ENCODE peak calls at places on chromosomes 5 and 9, in ten cellular contexts. One of them, this sample, is unnamed.
A peak's percentile ranks its signal among the peaks of the same experiment; 100 is the strongest.

GRCh38 chr9:134173127-134174072 is 9.0 kb upstream of the RNU6ATAC start:
- DNase-seq in memory B cell: no peak
- DNase-seq in posterior vena cava: no peak
- DNase-seq in occipital lobe: no peak
- DNase-seq in stimulated activated naive CD8-positive, alpha-beta T cell treated with anti-CD3 and anti-CD28 coated beads, Interleukin-15, Interleukin-2, amounts not matched to agents 100 U/mL and 50 U/mL, for 24 hours: no peak
- DNase-seq in colonic mucosa: no peak
- DNase-seq in T-cell: no peak
- DNase-seq in fibroblast of the conjunctiva: no peak
- DNase-seq in NCI-H1436: no peak
- DNase-seq in amygdala: no peak
- DNase-seq in this sample: no peak

GRCh38 chr5:175894805-175895204 is 23.4 kb downstream of the CPLX2 start:
- DNase-seq in memory B cell: no peak
- DNase-seq in posterior vena cava: no peak
- DNase-seq in occipital lobe: no peak
- DNase-seq in stimulated activated naive CD8-positive, alpha-beta T cell treated with anti-CD3 and anti-CD28 coated beads, Interleukin-15, Interleukin-2, amounts not matched to agents 100 U/mL and 50 U/mL, for 24 hours: no peak
- DNase-seq in colonic mucosa: no peak
- DNase-seq in T-cell: no peak
- DNase-seq in fibroblast of the conjunctiva: no peak
- DNase-seq in NCI-H1436: no peak
- DNase-seq in amygdala: no peak
- DNase-seq in this sample: no peak

GRCh38 chr9:70004310-70004709 is 39.3 kb upstream of the MAMDC2 start:
- DNase-seq in memory B cell: no peak
- DNase-seq in posterior vena cava: no peak
- DNase-seq in occipital lobe: no peak
- DNase-seq in stimulated activated naive CD8-positive, alpha-beta T cell treated with anti-CD3 and anti-CD28 coated beads, Interleukin-15, Interleukin-2, amounts not matched to agents 100 U/mL and 50 U/mL, for 24 hours: no peak
- DNase-seq in colonic mucosa: no peak
- DNase-seq in T-cell: no peak
- DNase-seq in fibroblast of the conjunctiva: no peak
- DNase-seq in NCI-H1436: no peak
- DNase-seq in amygdala: no peak
- DNase-seq in this sample: no peak

GRCh38 chr5:168947212-168947868 is 353.6 kb downstream of the SLIT3 start:
- DNase-seq in memory B cell: no peak
- DNase-seq in posterior vena cava: no peak
- DNase-seq in occipital lobe: peak; percentile 4
- DNase-seq in stimulated activated naive CD8-positive, alpha-beta T cell treated with anti-CD3 and anti-CD28 coated beads, Interleukin-15, Interleukin-2, amounts not matched to agents 100 U/mL and 50 U/mL, for 24 hours: peak; percentile 56
- DNase-seq in colonic mucosa: peak; percentile 50
- DNase-seq in T-cell: no peak
- DNase-seq in fibroblast of the conjunctiva: peak; percentile 13
- DNase-seq in NCI-H1436: no peak
- DNase-seq in amygdala: no peak
- DNase-seq in this sample: peak; percentile 26

GRCh38 chr9:104618104-104618503 is at the start of gene OR13C9:
- DNase-seq in memory B cell: no peak
- DNase-seq in posterior vena cava: no peak
- DNase-seq in occipital lobe: no peak
- DNase-seq in stimulated activated naive CD8-positive, alpha-beta T cell treated with anti-CD3 and anti-CD28 coated beads, Interleukin-15, Interleukin-2, amounts not matched to agents 100 U/mL and 50 U/mL, for 24 hours: no peak
- DNase-seq in colonic mucosa: no peak
- DNase-seq in T-cell: no peak
- DNase-seq in fibroblast of the conjunctiva: no peak
- DNase-seq in NCI-H1436: no peak
- DNase-seq in amygdala: no peak
- DNase-seq in this sample: no peak

GRCh38 chr9:93132287-93132927 is 1.6 kb downstream of the NINJ1 start:
- DNase-seq in memory B cell: no peak
- DNase-seq in posterior vena cava: peak; percentile 81
- DNase-seq in occipital lobe: peak; percentile 22
- DNase-seq in stimulated activated naive CD8-positive, alpha-beta T cell treated with anti-CD3 and anti-CD28 coated beads, Interleukin-15, Interleukin-2, amounts not matched to agents 100 U/mL and 50 U/mL, for 24 hours: no peak
- DNase-seq in colonic mucosa: peak; percentile 75
- DNase-seq in T-cell: no peak
- DNase-seq in fibroblast of the conjunctiva: peak; percentile 36
- DNase-seq in NCI-H1436: no peak
- DNase-seq in amygdala: no peak
- DNase-seq in this sample: no peak

GRCh38 chr5:148005788-148006520 is 57.8 kb upstream of the SPINK5 start:
- DNase-seq in memory B cell: no peak
- DNase-seq in posterior vena cava: no peak
- DNase-seq in occipital lobe: no peak
- DNase-seq in stimulated activated naive CD8-positive, alpha-beta T cell treated with anti-CD3 and anti-CD28 coated beads, Interleukin-15, Interleukin-2, amounts not matched to agents 100 U/mL and 50 U/mL, for 24 hours: no peak
- DNase-seq in colonic mucosa: no peak
- DNase-seq in T-cell: no peak
- DNase-seq in fibroblast of the conjunctiva: no peak
- DNase-seq in NCI-H1436: no peak
- DNase-seq in amygdala: no peak
- DNase-seq in this sample: no peak

GRCh38 chr5:10355071-10355889 is 1.8 kb downstream of the MARCHF6 start:
- DNase-seq in memory B cell: no peak
- DNase-seq in posterior vena cava: no peak
- DNase-seq in occipital lobe: no peak
- DNase-seq in stimulated activated naive CD8-positive, alpha-beta T cell treated with anti-CD3 and anti-CD28 coated beads, Interleukin-15, Interleukin-2, amounts not matched to agents 100 U/mL and 50 U/mL, for 24 hours: no peak
- DNase-seq in colonic mucosa: no peak
- DNase-seq in T-cell: no peak
- DNase-seq in fibroblast of the conjunctiva: no peak
- DNase-seq in NCI-H1436: no peak
- DNase-seq in amygdala: no peak
- DNase-seq in this sample: no peak

GRCh38 chr5:175475248-175475647 is 3.1 kb upstream of the SFXN1 start:
- DNase-seq in memory B cell: no peak
- DNase-seq in posterior vena cava: no peak
- DNase-seq in occipital lobe: no peak
- DNase-seq in stimulated activated naive CD8-positive, alpha-beta T cell treated with anti-CD3 and anti-CD28 coated beads, Interleukin-15, Interleukin-2, amounts not matched to agents 100 U/mL and 50 U/mL, for 24 hours: no peak
- DNase-seq in colonic mucosa: no peak
- DNase-seq in T-cell: no peak
- DNase-seq in fibroblast of the conjunctiva: no peak
- DNase-seq in NCI-H1436: no peak
- DNase-seq in amygdala: no peak
- DNase-seq in this sample: no peak

GRCh38 chr5:175627037-175627436 is 30.8 kb upstream of the HRH2 start:
- DNase-seq in memory B cell: no peak
- DNase-seq in posterior vena cava: no peak
- DNase-seq in occipital lobe: no peak
- DNase-seq in stimulated activated naive CD8-positive, alpha-beta T cell treated with anti-CD3 and anti-CD28 coated beads, Interleukin-15, Interleukin-2, amounts not matched to agents 100 U/mL and 50 U/mL, for 24 hours: no peak
- DNase-seq in colonic mucosa: no peak
- DNase-seq in T-cell: no peak
- DNase-seq in fibroblast of the conjunctiva: no peak
- DNase-seq in NCI-H1436: no peak
- DNase-seq in amygdala: no peak
- DNase-seq in this sample: no peak

GRCh38 chr5:673837-674629 is 19.1 kb downstream of the TPPP start:
- DNase-seq in memory B cell: no peak
- DNase-seq in posterior vena cava: peak; percentile 76
- DNase-seq in occipital lobe: no peak
- DNase-seq in stimulated activated naive CD8-positive, alpha-beta T cell treated with anti-CD3 and anti-CD28 coated beads, Interleukin-15, Interleukin-2, amounts not matched to agents 100 U/mL and 50 U/mL, for 24 hours: no peak
- DNase-seq in colonic mucosa: no peak
- DNase-seq in T-cell: no peak
- DNase-seq in fibroblast of the conjunctiva: no peak
- DNase-seq in NCI-H1436: no peak
- DNase-seq in amygdala: no peak
- DNase-seq in this sample: no peak

GRCh38 chr9:131409458-131409992 is 15.6 kb downstream of the PRRC2B start:
- DNase-seq in memory B cell: no peak
- DNase-seq in posterior vena cava: no peak
- DNase-seq in occipital lobe: no peak
- DNase-seq in stimulated activated naive CD8-positive, alpha-beta T cell treated with anti-CD3 and anti-CD28 coated beads, Interleukin-15, Interleukin-2, amounts not matched to agents 100 U/mL and 50 U/mL, for 24 hours: no peak
- DNase-seq in colonic mucosa: no peak
- DNase-seq in T-cell: no peak
- DNase-seq in fibroblast of the conjunctiva: no peak
- DNase-seq in NCI-H1436: no peak
- DNase-seq in amygdala: no peak
- DNase-seq in this sample: no peak

GRCh38 chr5:8429778-8430758 is 561.1 kb downstream of the MTRR start:
- DNase-seq in memory B cell: no peak
- DNase-seq in posterior vena cava: no peak
- DNase-seq in occipital lobe: no peak
- DNase-seq in stimulated activated naive CD8-positive, alpha-beta T cell treated with anti-CD3 and anti-CD28 coated beads, Interleukin-15, Interleukin-2, amounts not matched to agents 100 U/mL and 50 U/mL, for 24 hours: no peak
- DNase-seq in colonic mucosa: no peak
- DNase-seq in T-cell: no peak
- DNase-seq in fibroblast of the conjunctiva: no peak
- DNase-seq in NCI-H1436: no peak
- DNase-seq in amygdala: no peak
- DNase-seq in this sample: no peak

GRCh38 chr5:142716963-142717362 is 31.1 kb upstream of the FGF1 start:
- DNase-seq in memory B cell: no peak
- DNase-seq in posterior vena cava: peak; percentile 78
- DNase-seq in occipital lobe: peak; percentile 64
- DNase-seq in stimulated activated naive CD8-positive, alpha-beta T cell treated with anti-CD3 and anti-CD28 coated beads, Interleukin-15, Interleukin-2, amounts not matched to agents 100 U/mL and 50 U/mL, for 24 hours: peak; percentile 39
- DNase-seq in colonic mucosa: peak; percentile 43
- DNase-seq in T-cell: no peak
- DNase-seq in fibroblast of the conjunctiva: peak; percentile 63
- DNase-seq in NCI-H1436: peak; percentile 36
- DNase-seq in amygdala: peak; percentile 56
- DNase-seq in this sample: no peak

GRCh38 chr9:1869843-1870242 is 145.3 kb upstream of the SMARCA2 start:
- DNase-seq in memory B cell: peak; percentile 12
- DNase-seq in posterior vena cava: no peak
- DNase-seq in occipital lobe: no peak
- DNase-seq in stimulated activated naive CD8-positive, alpha-beta T cell treated with anti-CD3 and anti-CD28 coated beads, Interleukin-15, Interleukin-2, amounts not matched to agents 100 U/mL and 50 U/mL, for 24 hours: peak; percentile 36
- DNase-seq in colonic mucosa: peak; percentile 20
- DNase-seq in T-cell: no peak
- DNase-seq in fibroblast of the conjunctiva: no peak
- DNase-seq in NCI-H1436: peak; percentile 12
- DNase-seq in amygdala: no peak
- DNase-seq in this sample: no peak

GRCh38 chr9:121568541-121569265 is 69.1 kb upstream of the GGTA1 start:
- DNase-seq in memory B cell: no peak
- DNase-seq in posterior vena cava: peak; percentile 92
- DNase-seq in occipital lobe: peak; percentile 21
- DNase-seq in stimulated activated naive CD8-positive, alpha-beta T cell treated with anti-CD3 and anti-CD28 coated beads, Interleukin-15, Interleukin-2, amounts not matched to agents 100 U/mL and 50 U/mL, for 24 hours: no peak
- DNase-seq in colonic mucosa: no peak
- DNase-seq in T-cell: no peak
- DNase-seq in fibroblast of the conjunctiva: no peak
- DNase-seq in NCI-H1436: no peak
- DNase-seq in amygdala: peak; percentile 20
- DNase-seq in this sample: peak; percentile 8

GRCh38 chr9:72751541-72751940 is 201.3 kb downstream of the ALDH1A1 start:
- DNase-seq in memory B cell: no peak
- DNase-seq in posterior vena cava: no peak
- DNase-seq in occipital lobe: no peak
- DNase-seq in stimulated activated naive CD8-positive, alpha-beta T cell treated with anti-CD3 and anti-CD28 coated beads, Interleukin-15, Interleukin-2, amounts not matched to agents 100 U/mL and 50 U/mL, for 24 hours: no peak
- DNase-seq in colonic mucosa: no peak
- DNase-seq in T-cell: no peak
- DNase-seq in fibroblast of the conjunctiva: no peak
- DNase-seq in NCI-H1436: no peak
- DNase-seq in amygdala: no peak
- DNase-seq in this sample: no peak

GRCh38 chr5:96247097-96247675 is 185.9 kb downstream of the PCSK1 start:
- DNase-seq in memory B cell: no peak
- DNase-seq in posterior vena cava: no peak
- DNase-seq in occipital lobe: no peak
- DNase-seq in stimulated activated naive CD8-positive, alpha-beta T cell treated with anti-CD3 and anti-CD28 coated beads, Interleukin-15, Interleukin-2, amounts not matched to agents 100 U/mL and 50 U/mL, for 24 hours: no peak
- DNase-seq in colonic mucosa: no peak
- DNase-seq in T-cell: no peak
- DNase-seq in fibroblast of the conjunctiva: peak; percentile 5
- DNase-seq in NCI-H1436: no peak
- DNase-seq in amygdala: no peak
- DNase-seq in this sample: peak; percentile 88

GRCh38 chr9:109916316-109916715 is 136.3 kb downstream of the PALM2AKAP2 start:
- DNase-seq in memory B cell: no peak
- DNase-seq in posterior vena cava: no peak
- DNase-seq in occipital lobe: no peak
- DNase-seq in stimulated activated naive CD8-positive, alpha-beta T cell treated with anti-CD3 and anti-CD28 coated beads, Interleukin-15, Interleukin-2, amounts not matched to agents 100 U/mL and 50 U/mL, for 24 hours: no peak
- DNase-seq in colonic mucosa: no peak
- DNase-seq in T-cell: no peak
- DNase-seq in fibroblast of the conjunctiva: no peak
- DNase-seq in NCI-H1436: no peak
- DNase-seq in amygdala: no peak
- DNase-seq in this sample: no peak

GRCh38 chr5:112584781-112585180 is 152.9 kb upstream of the APC start:
- DNase-seq in memory B cell: no peak
- DNase-seq in posterior vena cava: no peak
- DNase-seq in occipital lobe: no peak
- DNase-seq in stimulated activated naive CD8-positive, alpha-beta T cell treated with anti-CD3 and anti-CD28 coated beads, Interleukin-15, Interleukin-2, amounts not matched to agents 100 U/mL and 50 U/mL, for 24 hours: no peak
- DNase-seq in colonic mucosa: no peak
- DNase-seq in T-cell: no peak
- DNase-seq in fibroblast of the conjunctiva: no peak
- DNase-seq in NCI-H1436: no peak
- DNase-seq in amygdala: no peak
- DNase-seq in this sample: no peak

GRCh38 chr9:31355965-31356364 is 1028.5 kb upstream of the ACO1 start:
- DNase-seq in memory B cell: no peak
- DNase-seq in posterior vena cava: no peak
- DNase-seq in occipital lobe: no peak
- DNase-seq in stimulated activated naive CD8-positive, alpha-beta T cell treated with anti-CD3 and anti-CD28 coated beads, Interleukin-15, Interleukin-2, amounts not matched to agents 100 U/mL and 50 U/mL, for 24 hours: no peak
- DNase-seq in colonic mucosa: no peak
- DNase-seq in T-cell: no peak
- DNase-seq in fibroblast of the conjunctiva: no peak
- DNase-seq in NCI-H1436: peak; percentile 82
- DNase-seq in amygdala: no peak
- DNase-seq in this sample: no peak

GRCh38 chr5:41247135-41247534 is 33.8 kb upstream of the C6 start:
- DNase-seq in memory B cell: no peak
- DNase-seq in posterior vena cava: no peak
- DNase-seq in occipital lobe: no peak
- DNase-seq in stimulated activated naive CD8-positive, alpha-beta T cell treated with anti-CD3 and anti-CD28 coated beads, Interleukin-15, Interleukin-2, amounts not matched to agents 100 U/mL and 50 U/mL, for 24 hours: no peak
- DNase-seq in colonic mucosa: no peak
- DNase-seq in T-cell: no peak
- DNase-seq in fibroblast of the conjunctiva: no peak
- DNase-seq in NCI-H1436: no peak
- DNase-seq in amygdala: no peak
- DNase-seq in this sample: no peak

GRCh38 chr5:138953370-138954256 is 78.5 kb upstream of the LRRTM2 start:
- DNase-seq in memory B cell: no peak
- DNase-seq in posterior vena cava: peak; percentile 94
- DNase-seq in occipital lobe: peak; percentile 88
- DNase-seq in stimulated activated naive CD8-positive, alpha-beta T cell treated with anti-CD3 and anti-CD28 coated beads, Interleukin-15, Interleukin-2, amounts not matched to agents 100 U/mL and 50 U/mL, for 24 hours: peak; percentile 14
- DNase-seq in colonic mucosa: peak; percentile 85
- DNase-seq in T-cell: no peak
- DNase-seq in fibroblast of the conjunctiva: peak; percentile 46
- DNase-seq in NCI-H1436: peak; percentile 76
- DNase-seq in amygdala: peak; percentile 82
- DNase-seq in this sample: no peak

GRCh38 chr5:160033546-160034252 is 24.8 kb downstream of the TTC1 start:
- DNase-seq in memory B cell: no peak
- DNase-seq in posterior vena cava: no peak
- DNase-seq in occipital lobe: no peak
- DNase-seq in stimulated activated naive CD8-positive, alpha-beta T cell treated with anti-CD3 and anti-CD28 coated beads, Interleukin-15, Interleukin-2, amounts not matched to agents 100 U/mL and 50 U/mL, for 24 hours: no peak
- DNase-seq in colonic mucosa: no peak
- DNase-seq in T-cell: no peak
- DNase-seq in fibroblast of the conjunctiva: no peak
- DNase-seq in NCI-H1436: no peak
- DNase-seq in amygdala: no peak
- DNase-seq in this sample: no peak

GRCh38 chr9:130893250-130894101 is 3.1 kb downstream of the QRFP start:
- DNase-seq in memory B cell: no peak
- DNase-seq in posterior vena cava: no peak
- DNase-seq in occipital lobe: no peak
- DNase-seq in stimulated activated naive CD8-positive, alpha-beta T cell treated with anti-CD3 and anti-CD28 coated beads, Interleukin-15, Interleukin-2, amounts not matched to agents 100 U/mL and 50 U/mL, for 24 hours: no peak
- DNase-seq in colonic mucosa: no peak
- DNase-seq in T-cell: no peak
- DNase-seq in fibroblast of the conjunctiva: no peak
- DNase-seq in NCI-H1436: no peak
- DNase-seq in amygdala: no peak
- DNase-seq in this sample: no peak

GRCh38 chr5:135223891-135224625 is 175.0 kb downstream of the MACROH2A1 start:
- DNase-seq in memory B cell: no peak
- DNase-seq in posterior vena cava: peak; percentile 36
- DNase-seq in occipital lobe: no peak
- DNase-seq in stimulated activated naive CD8-positive, alpha-beta T cell treated with anti-CD3 and anti-CD28 coated beads, Interleukin-15, Interleukin-2, amounts not matched to agents 100 U/mL and 50 U/mL, for 24 hours: no peak
- DNase-seq in colonic mucosa: no peak
- DNase-seq in T-cell: no peak
- DNase-seq in fibroblast of the conjunctiva: no peak
- DNase-seq in NCI-H1436: no peak
- DNase-seq in amygdala: no peak
- DNase-seq in this sample: no peak

GRCh38 chr5:143757116-143757515 is 54.8 kb upstream of the HMHB1 start:
- DNase-seq in memory B cell: no peak
- DNase-seq in posterior vena cava: no peak
- DNase-seq in occipital lobe: no peak
- DNase-seq in stimulated activated naive CD8-positive, alpha-beta T cell treated with anti-CD3 and anti-CD28 coated beads, Interleukin-15, Interleukin-2, amounts not matched to agents 100 U/mL and 50 U/mL, for 24 hours: no peak
- DNase-seq in colonic mucosa: no peak
- DNase-seq in T-cell: no peak
- DNase-seq in fibroblast of the conjunctiva: no peak
- DNase-seq in NCI-H1436: no peak
- DNase-seq in amygdala: no peak
- DNase-seq in this sample: no peak

GRCh38 chr9:88692837-88693236 is 157.9 kb downstream of the NXNL2 start:
- DNase-seq in memory B cell: no peak
- DNase-seq in posterior vena cava: no peak
- DNase-seq in occipital lobe: no peak
- DNase-seq in stimulated activated naive CD8-positive, alpha-beta T cell treated with anti-CD3 and anti-CD28 coated beads, Interleukin-15, Interleukin-2, amounts not matched to agents 100 U/mL and 50 U/mL, for 24 hours: no peak
- DNase-seq in colonic mucosa: no peak
- DNase-seq in T-cell: no peak
- DNase-seq in fibroblast of the conjunctiva: no peak
- DNase-seq in NCI-H1436: no peak
- DNase-seq in amygdala: no peak
- DNase-seq in this sample: no peak

This sample was measured in stromal cell of bone marrow.